ENCODE peak calls at places on chromosomes 13 and 19, in eight cellular contexts. R is adrenal gland, H is mammary epithelial cell, P is kidney tubule cell, S is neural crest cell, T is A172, D is NCI-H526, X is NCI-H1436. I is an unnamed sample.

GRCh38 chr13:80305737-80306136 is 35.2 kb downstream of the SPRY2 start:
- DNase-seq in R (no peak), H (no peak), P (no peak), S (no peak), T (no peak), D (no peak), X (no peak), I (no peak)

GRCh38 chr19:11264452-11265176 is 2.3 kb upstream of the DOCK6 start:
- DNase-seq in R (no peak), H (no peak), P (peak), S (no peak), T (peak), D (peak), X (no peak), I (no peak)

GRCh38 chr13:48797127-48797526 is 143.4 kb downstream of the CYSLTR2 start:
- DNase-seq in R (no peak), H (no peak), P (no peak), S (no peak), T (no peak), D (no peak), X (no peak), I (no peak)

GRCh38 chr13:112182831-112183543 is 116.0 kb downstream of the SOX1 start:
- DNase-seq in R (no peak), H (no peak), P (no peak), S (no peak), T (no peak), D (no peak), X (peak), I (no peak)

GRCh38 chr19:29569038-29569911 is 36.8 kb upstream of the POP4 start:
- DNase-seq in R (no peak), H (no peak), P (no peak), S (no peak), T (no peak), D (no peak), X (no peak), I (no peak)

GRCh38 chr13:25432686-25433085 is 60.9 kb downstream of the ATP8A2 start:
- DNase-seq in R (no peak), H (no peak), P (no peak), S (no peak), T (no peak), D (no peak), X (no peak), I (no peak)

GRCh38 chr13:88246239-88246638 is 575.1 kb downstream of the SLITRK5 start:
- DNase-seq in R (no peak), H (no peak), P (no peak), S (no peak), T (no peak), D (peak), X (no peak), I (no peak)

GRCh38 chr19:46495789-46496099 is at the start of gene PNMA8B:
- DNase-seq in R (peak), H (peak), P (peak), S (peak), T (no peak), D (peak), X (peak), I (peak)

GRCh38 chr13:104143760-104144406 is 1077.7 kb upstream of the SLC10A2 start:
- DNase-seq in R (no peak), H (no peak), P (peak), S (no peak), T (no peak), D (peak), X (no peak), I (no peak)

GRCh38 chr13:90717451-90717936 is 630.0 kb upstream of the MIR17HG start:
- DNase-seq in R (no peak), H (peak), P (peak), S (no peak), T (peak), D (no peak), X (no peak), I (peak)

GRCh38 chr19:36097036-36097435 is 13.9 kb upstream of the OVOL3 start:
- DNase-seq in R (no peak), H (no peak), P (no peak), S (no peak), T (no peak), D (no peak), X (no peak), I (no peak)